ENCODE peak calls at places on chromosomes 3 and 15, in seven cellular contexts. M is H7; O is CD4-positive, alpha-beta T cell; K is upper lobe of left lung; V is NT2/D1; N is tibial nerve; D is RWPE2. T is an unnamed sample. For H3K27me3, the result is how much of the 10 kb centered on the place peaks cover.

GRCh38 chr3:196537319-196537984 is 22.3 kb upstream of the SMCO1 start:
- DNase-seq in M (peak), O (peak), K (no peak), D (no peak), N (peak), V (no peak), T (peak)

GRCh38 chr3:143241556-143241955 is 122.0 kb downstream of the CHST2 start:
- DNase-seq in O (no peak), D (no peak), V (no peak), K (no peak), M (no peak), N (no peak), T (no peak)

GRCh38 chr15:48414015-48414414 is 82.8 kb downstream of the DUT start:
- DNase-seq in O (no peak), V (no peak), M (no peak), K (no peak), N (peak), D (no peak), T (no peak)

GRCh38 chr15:60448668-60449360 is 30.1 kb downstream of the ICE2 start:
- DNase-seq in M (no peak), D (no peak), K (no peak), N (no peak), V (no peak), O (no peak), T (no peak)

GRCh38 chr3:80051602-80051962 is 283.8 kb upstream of the ROBO1 start:
- DNase-seq in V (no peak), N (no peak), D (no peak), K (no peak), M (no peak), O (no peak), T (no peak)

GRCh38 chr3:183377307-183377959 is 51.0 kb downstream of the MCF2L2 start:
- DNase-seq in N (no peak), D (no peak), O (no peak), M (no peak), K (no peak), V (no peak), T (no peak)

GRCh38 chr3:185042357-185042756 is 110.5 kb downstream of the C3orf70 start:
- DNase-seq in K (no peak), N (no peak), D (no peak), V (no peak), M (no peak), O (no peak), T (no peak)

GRCh38 chr3:159266779-159267178 is 464.9 kb downstream of the MFSD1 start:
- DNase-seq in M (peak), O (no peak), D (no peak), V (peak), K (no peak), N (no peak), T (peak)

GRCh38 chr15:23801881-23802280 is 114.8 kb upstream of the NDN start:
- DNase-seq in K (peak), O (no peak), V (no peak), D (no peak), N (no peak), M (no peak), T (no peak)

GRCh38 chr15:69789648-69790393 is 307.9 kb downstream of the TLE3 start:
- DNase-seq in K (no peak), M (peak), N (no peak), O (no peak), V (no peak), D (no peak), T (no peak)

GRCh38 chr15:57376695-57377477 is 581 bp downstream of the CGNL1 start:
- DNase-seq in O (no peak), V (no peak), M (peak), N (peak), K (peak), D (no peak), T (no peak)

GRCh38 chr3:48564022-48564421 is 441 bp upstream of the UCN2 start:
- DNase-seq in K (peak), M (peak), V (no peak), N (peak), O (no peak), D (no peak), T (no peak)

GRCh38 chr3:33716227-33716626 is 1.8 kb downstream of the CLASP2 start:
- DNase-seq in V (no peak), N (no peak), K (no peak), M (no peak), D (no peak), O (no peak), T (no peak)

GRCh38 chr3:56682458-56683121 is 475 bp downstream of the TASOR start:
- DNase-seq in V (no peak), O (peak), D (peak), N (peak), K (peak), M (no peak), T (peak)

GRCh38 chr3:30847589-30847988 is 46.9 kb downstream of the GADL1 start:
- DNase-seq in O (no peak), M (no peak), N (no peak), D (no peak), K (no peak), V (no peak), T (no peak)

GRCh38 chr3:178405456-178405970 is 130.7 kb upstream of the KCNMB2 start:
- DNase-seq in O (no peak), K (no peak), N (no peak), M (no peak), V (no peak), D (no peak), T (no peak)

GRCh38 chr3:102715030-102715697 is 280.3 kb downstream of the ZPLD1 start:
- DNase-seq in O (no peak), K (no peak), D (no peak), M (no peak), N (no peak), V (no peak), T (no peak)

GRCh38 chr15:52783191-52783829 is 6.8 kb downstream of the ONECUT1 start:
- DNase-seq in V (no peak), K (no peak), M (peak), D (no peak), N (no peak), O (no peak), T (no peak)

GRCh38 chr15:52785672-52786406 is 4.3 kb downstream of the ONECUT1 start:
- DNase-seq in V (no peak), M (peak), N (no peak), O (no peak), D (no peak), K (no peak), T (no peak)

GRCh38 chr15:52784799-52785671 is 5.1 kb downstream of the ONECUT1 start:
- DNase-seq in D (no peak), O (no peak), M (peak), K (no peak), V (no peak), N (no peak), T (no peak)

GRCh38 chr15:52782514-52782913 is 7.6 kb downstream of the ONECUT1 start:
- DNase-seq in D (no peak), M (no peak), V (no peak), N (no peak), K (no peak), O (no peak), T (no peak)

DNA sequence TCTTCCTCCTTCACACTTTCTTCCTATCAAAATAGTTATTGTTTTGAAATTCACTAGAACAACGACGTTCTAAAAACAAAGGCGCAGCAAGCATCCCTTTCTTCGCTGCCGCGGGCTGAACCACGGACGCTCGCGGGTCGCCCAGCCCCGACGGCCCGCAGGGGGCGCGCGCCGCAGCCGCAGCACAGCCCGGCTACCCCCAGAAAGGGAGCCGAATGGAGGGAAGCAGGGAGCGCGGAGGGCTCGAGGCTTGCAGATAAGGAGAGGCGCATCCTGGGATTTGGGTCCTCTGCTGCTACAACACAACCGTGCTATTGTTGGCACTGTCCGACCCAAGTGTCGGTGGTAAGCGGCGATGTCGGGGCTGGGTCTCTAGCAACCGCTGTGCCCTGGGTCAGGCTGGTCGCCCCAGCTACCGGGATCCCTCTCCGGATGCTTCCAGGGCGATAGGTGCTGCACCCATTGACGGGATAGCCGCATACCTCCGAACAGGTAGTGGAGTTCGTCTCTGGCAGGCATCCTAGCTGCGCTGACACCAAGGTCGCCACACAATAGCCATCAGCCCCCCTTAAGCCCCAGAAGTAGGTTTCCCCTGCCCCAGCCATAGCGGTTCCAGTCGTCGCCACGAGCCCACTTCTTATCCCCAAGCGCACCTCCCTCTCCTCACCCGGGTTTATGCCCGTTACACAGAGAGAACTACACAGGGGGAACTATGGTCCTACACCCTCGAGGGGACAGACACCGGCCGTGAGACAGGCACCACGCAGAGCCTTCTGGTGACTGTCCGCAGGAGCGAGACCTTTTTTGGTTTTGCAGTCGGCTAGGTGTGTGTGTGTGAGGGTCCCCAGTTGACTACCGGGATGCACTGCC is 6.0 kb downstream of the ONECUT1 start:
- DNase-seq in K (no peak), N (no peak), O (no peak), D (no peak), M (peak), V (no peak), T (peak)
- H3K27me3 ChIP-seq in K (under half), N (under half), O (half or more), D (half or more), M (half or more), V (under half), T (half or more)

DNA sequence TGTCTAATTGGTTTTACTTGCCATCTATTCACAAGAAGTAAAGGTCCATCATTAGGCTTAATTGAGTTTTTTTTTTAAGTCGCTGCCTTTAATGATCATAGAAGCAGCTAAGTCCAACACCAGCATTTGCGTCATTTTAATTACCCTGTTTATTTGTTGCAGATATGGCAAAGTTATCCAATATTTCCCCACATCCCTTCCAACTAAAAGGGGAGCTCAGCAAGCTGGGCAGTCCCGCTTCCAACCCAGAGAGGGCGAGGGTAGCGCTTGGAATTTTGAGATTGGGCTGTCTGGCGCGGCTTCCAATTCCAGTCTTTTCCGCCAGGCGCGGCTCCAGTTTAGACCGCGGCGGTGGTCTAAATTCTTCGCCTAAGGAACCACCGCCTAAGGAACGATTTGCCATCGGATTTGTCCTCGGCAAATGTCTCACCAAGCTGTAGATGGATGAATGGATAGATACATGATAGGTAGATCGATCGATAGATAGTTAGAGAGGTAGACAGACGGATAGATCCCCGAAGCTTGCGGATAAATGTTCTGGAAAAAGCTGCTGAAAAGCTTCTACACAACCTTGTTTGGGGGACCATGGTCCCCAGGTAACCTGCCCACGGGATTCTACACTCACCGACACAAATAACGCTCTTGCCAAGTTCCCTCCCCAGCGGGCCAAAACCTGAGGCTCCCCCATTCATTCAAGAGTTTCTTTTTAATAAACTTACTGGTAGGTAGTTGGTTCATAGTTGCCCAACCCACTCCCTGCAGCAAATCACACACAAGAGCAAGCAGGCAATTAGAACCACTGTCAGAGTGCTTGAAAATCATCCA is 49.2 kb downstream of the ZIC4 start:
- DNase-seq in V (no peak), K (no peak), D (no peak), M (no peak), N (no peak), O (no peak), T (no peak)
- H3K27me3 ChIP-seq in V (half or more), K (under half), D (half or more), M (half or more), N (under half), O (half or more), T (half or more)

DNA sequence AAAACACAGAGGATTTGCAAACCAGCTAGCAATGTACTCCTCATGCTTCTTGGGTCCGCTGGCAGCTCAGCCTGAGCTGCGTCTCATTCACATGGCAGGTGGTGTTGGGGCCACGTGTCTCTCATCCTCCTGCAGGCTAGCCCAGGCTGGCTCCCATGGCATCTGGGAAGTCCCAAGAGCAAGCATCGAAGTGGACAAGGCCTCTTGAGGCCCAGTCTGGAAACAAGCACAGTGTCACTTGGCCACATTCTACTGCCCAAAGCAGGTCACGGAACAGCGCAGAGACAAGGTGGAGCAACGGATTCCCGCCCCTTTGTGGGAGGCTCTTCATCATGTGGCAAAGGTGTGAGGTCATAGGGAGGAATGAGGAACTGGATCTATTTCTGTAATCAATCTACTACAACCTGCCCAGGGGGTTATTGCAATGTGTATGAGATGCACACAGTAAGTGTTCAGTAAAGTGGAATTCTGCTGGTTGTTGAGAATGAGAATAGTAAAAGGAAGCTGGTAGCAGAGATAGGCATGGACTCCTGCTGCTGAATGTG is 128.3 kb downstream of the TPRA1 start:
- DNase-seq in N (no peak), K (no peak), O (no peak), M (no peak), V (no peak), D (no peak), T (no peak)
- H3K27me3 ChIP-seq in N (under half), K (under half), O (under half), M (under half), V (under half), D (under half), T (under half)

GRCh38 chr3:165196577-165197561 is 685 bp upstream of the SLITRK3 start:
- DNase-seq in V (no peak), M (peak), N (no peak), K (no peak), D (no peak), O (no peak), T (peak)
- H3K27me3 ChIP-seq in V (half or more), M (half or more), N (under half), K (under half), D (half or more), O (under half), T (under half)

DNA sequence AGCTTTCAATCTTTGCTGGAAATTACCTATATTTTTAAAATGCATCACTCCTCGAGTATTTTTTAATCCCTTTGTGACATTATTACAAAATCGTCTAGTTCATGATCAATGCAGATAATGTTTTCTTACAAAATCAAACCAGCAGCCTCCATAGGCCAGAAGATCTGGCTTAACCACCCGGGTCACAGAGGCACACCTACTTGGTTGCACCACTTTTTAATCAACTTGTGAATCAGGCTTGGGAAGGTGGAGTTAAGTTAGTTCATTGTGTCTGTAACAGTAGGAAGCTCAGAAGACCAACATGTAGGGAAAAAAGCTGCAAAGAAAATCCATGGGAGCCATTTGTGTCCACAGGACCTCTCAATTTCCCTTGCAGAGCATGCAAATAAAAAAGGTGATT is 148.0 kb downstream of the TP63 start:
- DNase-seq in K (no peak), M (no peak), D (no peak), N (no peak), O (no peak), V (no peak), T (no peak)
- H3K27me3 ChIP-seq in K (under half), M (half or more), D (under half), N (under half), O (under half), V (half or more), T (under half)

DNA sequence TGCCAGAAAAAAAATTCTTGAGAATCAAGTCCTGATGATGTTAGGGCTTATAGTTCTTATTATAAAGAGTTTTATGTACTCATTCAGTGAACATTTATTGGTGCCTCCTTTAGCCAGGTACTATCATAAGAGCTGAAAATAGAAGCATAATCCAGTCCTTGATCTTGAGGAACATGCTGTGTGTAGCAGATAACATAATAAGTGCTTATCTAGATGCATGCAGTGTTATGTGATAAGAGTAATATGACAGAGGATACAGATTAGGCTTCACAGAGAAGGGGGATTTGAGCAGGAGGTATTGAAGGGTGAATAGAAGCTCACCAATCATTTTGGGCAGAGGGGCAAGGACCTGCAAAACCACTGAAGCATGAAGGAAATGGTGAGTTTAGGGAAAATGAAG is 1.1 kb downstream of the CCR2 start:
- DNase-seq in V (no peak), N (no peak), O (no peak), D (no peak), K (no peak), M (no peak), T (no peak)
- H3K27me3 ChIP-seq in V (under half), N (under half), O (under half), D (under half), K (under half), M (under half), T (under half)

GRCh38 chr3:10470120-10470665 is 35.2 kb downstream of the ATP2B2 start:
- DNase-seq in K (no peak), O (no peak), N (no peak), M (no peak), V (no peak), D (no peak), T (no peak)
- H3K27me3 ChIP-seq in K (under half), O (under half), N (under half), M (under half), V (under half), D (under half), T (under half)

GRCh38 chr15:98643104-98643503 is 5.2 kb upstream of the IGF1R start:
- DNase-seq in M (no peak), V (no peak), N (no peak), K (no peak), O (no peak), D (no peak), T (no peak)
- H3K27me3 ChIP-seq in M (under half), V (under half), N (under half), K (under half), O (under half), D (under half), T (under half)

GRCh38 chr3:133329626-133330025 is 70.2 kb upstream of the BFSP2 start:
- DNase-seq in M (no peak), K (no peak), V (no peak), N (no peak), O (no peak), D (no peak), T (no peak)

GRCh38 chr3:133330542-133330941 is 69.3 kb upstream of the BFSP2 start:
- DNase-seq in K (no peak), D (no peak), V (no peak), O (no peak), N (no peak), M (no peak), T (no peak)

GRCh38 chr3:133328373-133328772 is 71.5 kb upstream of the BFSP2 start:
- DNase-seq in D (no peak), N (no peak), O (no peak), K (no peak), M (no peak), V (no peak), T (no peak)

GRCh38 chr3:133330043-133330442 is 69.8 kb upstream of the BFSP2 start:
- DNase-seq in N (no peak), M (peak), D (no peak), K (no peak), V (peak), O (no peak), T (no peak)
- H3K27me3 ChIP-seq in N (under half), M (under half), D (under half), K (under half), V (under half), O (under half), T (under half)

T was measured in HAP-1.